ENCODE peak calls at places on chromosomes 13 and 19, in six cellular contexts. One of them, this sample, is unnamed. For H3K36me3 and H3K27me3, the result is how much of the 10 kb centered on the place peaks cover.

GRCh38 chr13:73943137-73943964 is 190.9 kb downstream of the KLF12 start:
- DNase-seq in CD4-positive, CD25-positive, alpha-beta regulatory T cell: peak
- DNase-seq in WERI-Rb-1: no peak
- DNase-seq in brain microvascular endothelial cell: no peak
- DNase-seq in MM.1S: no peak
- DNase-seq in sigmoid colon: no peak
- DNase-seq in this sample: no peak

GRCh38 chr13:62512194-62513141 is 1096.8 kb upstream of the PCDH20 start:
- DNase-seq in sigmoid colon: no peak
- DNase-seq in CD4-positive, CD25-positive, alpha-beta regulatory T cell: peak
- DNase-seq in WERI-Rb-1: peak
- DNase-seq in brain microvascular endothelial cell: peak
- DNase-seq in MM.1S: peak
- DNase-seq in this sample: peak

GRCh38 chr13:84118845-84119409 is 236.7 kb upstream of the SLITRK1 start:
- DNase-seq in WERI-Rb-1: no peak
- DNase-seq in sigmoid colon: no peak
- DNase-seq in brain microvascular endothelial cell: no peak
- DNase-seq in CD4-positive, CD25-positive, alpha-beta regulatory T cell: no peak
- DNase-seq in MM.1S: no peak
- DNase-seq in this sample: no peak

GRCh38 chr13:87972568-87972967 is 301.4 kb downstream of the SLITRK5 start:
- DNase-seq in WERI-Rb-1: no peak
- DNase-seq in MM.1S: no peak
- DNase-seq in sigmoid colon: no peak
- DNase-seq in brain microvascular endothelial cell: no peak
- DNase-seq in CD4-positive, CD25-positive, alpha-beta regulatory T cell: no peak
- DNase-seq in this sample: no peak

GRCh38 chr19:19558636-19559035 is 20.6 kb downstream of the CILP2 start:
- DNase-seq in sigmoid colon: no peak
- DNase-seq in brain microvascular endothelial cell: no peak
- DNase-seq in WERI-Rb-1: no peak
- DNase-seq in MM.1S: no peak
- DNase-seq in CD4-positive, CD25-positive, alpha-beta regulatory T cell: no peak
- DNase-seq in this sample: no peak

GRCh38 chr13:78875792-78876580 is 217.0 kb upstream of the OBI1 start:
- DNase-seq in CD4-positive, CD25-positive, alpha-beta regulatory T cell: peak
- DNase-seq in sigmoid colon: no peak
- DNase-seq in brain microvascular endothelial cell: no peak
- DNase-seq in WERI-Rb-1: no peak
- DNase-seq in MM.1S: no peak
- DNase-seq in this sample: peak

GRCh38 chr13:30371649-30372265 is 50.5 kb upstream of the UBE2L5 start:
- DNase-seq in MM.1S: peak
- DNase-seq in brain microvascular endothelial cell: peak
- DNase-seq in CD4-positive, CD25-positive, alpha-beta regulatory T cell: peak
- DNase-seq in WERI-Rb-1: no peak
- DNase-seq in sigmoid colon: no peak
- DNase-seq in this sample: no peak

GRCh38 chr19:1592755-1593628 is at the start of gene MBD3:
- DNase-seq in CD4-positive, CD25-positive, alpha-beta regulatory T cell: peak
- DNase-seq in sigmoid colon: peak
- DNase-seq in MM.1S: peak
- DNase-seq in brain microvascular endothelial cell: peak
- DNase-seq in WERI-Rb-1: peak
- DNase-seq in this sample: peak

GRCh38 chr19:46629546-46630025 is 4.7 kb upstream of the PTGIR start:
- DNase-seq in CD4-positive, CD25-positive, alpha-beta regulatory T cell: no peak
- DNase-seq in WERI-Rb-1: peak
- DNase-seq in MM.1S: no peak
- DNase-seq in sigmoid colon: no peak
- DNase-seq in brain microvascular endothelial cell: no peak
- DNase-seq in this sample: no peak

GRCh38 chr13:39811051-39811450 is 155.6 kb downstream of the COG6 start:
- DNase-seq in sigmoid colon: no peak
- DNase-seq in MM.1S: no peak
- DNase-seq in brain microvascular endothelial cell: no peak
- DNase-seq in WERI-Rb-1: no peak
- DNase-seq in CD4-positive, CD25-positive, alpha-beta regulatory T cell: no peak
- DNase-seq in this sample: no peak

GRCh38 chr13:38685974-38686571 is 804 bp upstream of the FREM2 start:
- DNase-seq in sigmoid colon: no peak
- DNase-seq in WERI-Rb-1: peak
- DNase-seq in brain microvascular endothelial cell: no peak
- DNase-seq in CD4-positive, CD25-positive, alpha-beta regulatory T cell: no peak
- DNase-seq in MM.1S: peak
- DNase-seq in this sample: peak

GRCh38 chr19:46890423-46891170 is 29.8 kb downstream of the ARHGAP35 start:
- DNase-seq in CD4-positive, CD25-positive, alpha-beta regulatory T cell: no peak
- DNase-seq in MM.1S: no peak
- DNase-seq in WERI-Rb-1: no peak
- DNase-seq in sigmoid colon: no peak
- DNase-seq in brain microvascular endothelial cell: peak
- DNase-seq in this sample: no peak

GRCh38 chr13:105655046-105655445 is 880.4 kb downstream of the EFNB2 start:
- DNase-seq in MM.1S: no peak
- DNase-seq in CD4-positive, CD25-positive, alpha-beta regulatory T cell: no peak
- DNase-seq in WERI-Rb-1: no peak
- DNase-seq in brain microvascular endothelial cell: peak
- DNase-seq in sigmoid colon: no peak
- DNase-seq in this sample: no peak

GRCh38 chr13:59635591-59635990 is 528.1 kb downstream of the DIAPH3 start:
- DNase-seq in WERI-Rb-1: no peak
- DNase-seq in CD4-positive, CD25-positive, alpha-beta regulatory T cell: no peak
- DNase-seq in sigmoid colon: no peak
- DNase-seq in MM.1S: no peak
- DNase-seq in brain microvascular endothelial cell: no peak
- DNase-seq in this sample: no peak

GRCh38 chr19:56138069-56138468 is 3.0 kb upstream of the ZNF444 start:
- DNase-seq in brain microvascular endothelial cell: no peak
- DNase-seq in WERI-Rb-1: no peak
- DNase-seq in sigmoid colon: no peak
- DNase-seq in CD4-positive, CD25-positive, alpha-beta regulatory T cell: no peak
- DNase-seq in MM.1S: no peak
- DNase-seq in this sample: no peak

GRCh38 chr19:12163841-12164240 is 945 bp downstream of the ZNF136 start:
- DNase-seq in sigmoid colon: no peak
- DNase-seq in MM.1S: no peak
- DNase-seq in WERI-Rb-1: no peak
- DNase-seq in brain microvascular endothelial cell: no peak
- DNase-seq in CD4-positive, CD25-positive, alpha-beta regulatory T cell: no peak
- DNase-seq in this sample: peak

GRCh38 chr19:661427-662196 is 1.4 kb downstream of the RNF126 start:
- DNase-seq in WERI-Rb-1: no peak
- DNase-seq in sigmoid colon: peak
- DNase-seq in MM.1S: peak
- DNase-seq in CD4-positive, CD25-positive, alpha-beta regulatory T cell: peak
- DNase-seq in brain microvascular endothelial cell: no peak
- DNase-seq in this sample: no peak

GRCh38 chr13:93559718-93560117 is 333.1 kb downstream of the GPC6 start:
- DNase-seq in MM.1S: no peak
- DNase-seq in sigmoid colon: no peak
- DNase-seq in brain microvascular endothelial cell: peak
- DNase-seq in CD4-positive, CD25-positive, alpha-beta regulatory T cell: no peak
- DNase-seq in WERI-Rb-1: no peak
- DNase-seq in this sample: no peak

GRCh38 chr19:8441725-8442544 is 2.8 kb upstream of the HNRNPM start:
- DNase-seq in MM.1S: no peak
- DNase-seq in WERI-Rb-1: no peak
- DNase-seq in CD4-positive, CD25-positive, alpha-beta regulatory T cell: no peak
- DNase-seq in sigmoid colon: no peak
- DNase-seq in brain microvascular endothelial cell: no peak
- DNase-seq in this sample: peak

GRCh38 chr13:109919715-109920375 is 133.5 kb upstream of the IRS2 start:
- DNase-seq in brain microvascular endothelial cell: peak
- DNase-seq in WERI-Rb-1: no peak
- DNase-seq in MM.1S: no peak
- DNase-seq in CD4-positive, CD25-positive, alpha-beta regulatory T cell: no peak
- DNase-seq in sigmoid colon: no peak
- DNase-seq in this sample: no peak

GRCh38 chr19:4443966-4444764 is 13.4 kb downstream of the UBXN6 start:
- DNase-seq in MM.1S: no peak
- DNase-seq in brain microvascular endothelial cell: no peak
- DNase-seq in sigmoid colon: no peak
- DNase-seq in CD4-positive, CD25-positive, alpha-beta regulatory T cell: no peak
- DNase-seq in WERI-Rb-1: no peak
- DNase-seq in this sample: peak

GRCh38 chr19:7857727-7858701 is 16.2 kb downstream of the PRR36 start:
- DNase-seq in brain microvascular endothelial cell: no peak
- DNase-seq in CD4-positive, CD25-positive, alpha-beta regulatory T cell: peak
- DNase-seq in sigmoid colon: no peak
- DNase-seq in WERI-Rb-1: peak
- DNase-seq in MM.1S: no peak
- DNase-seq in this sample: peak

GRCh38 chr13:20714161-20714560 is 10.7 kb downstream of the IL17D start:
- DNase-seq in sigmoid colon: no peak
- DNase-seq in CD4-positive, CD25-positive, alpha-beta regulatory T cell: no peak
- DNase-seq in MM.1S: no peak
- DNase-seq in brain microvascular endothelial cell: no peak
- DNase-seq in WERI-Rb-1: no peak
- DNase-seq in this sample: no peak

GRCh38 chr13:27194895-27195764 is 23.5 kb upstream of the USP12 start:
- DNase-seq in WERI-Rb-1: no peak
- DNase-seq in sigmoid colon: no peak
- DNase-seq in CD4-positive, CD25-positive, alpha-beta regulatory T cell: peak
- DNase-seq in brain microvascular endothelial cell: peak
- DNase-seq in MM.1S: no peak
- DNase-seq in this sample: no peak

GRCh38 chr19:45887311-45887710 is 1.4 kb upstream of the IRF2BP1 start:
- DNase-seq in sigmoid colon: no peak
- DNase-seq in WERI-Rb-1: no peak
- DNase-seq in CD4-positive, CD25-positive, alpha-beta regulatory T cell: no peak
- DNase-seq in MM.1S: no peak
- DNase-seq in brain microvascular endothelial cell: no peak
- DNase-seq in this sample: no peak

GRCh38 chr13:25324100-25324499 is 22.7 kb downstream of the NUP58 start:
- DNase-seq in sigmoid colon: no peak
- DNase-seq in WERI-Rb-1: no peak
- DNase-seq in MM.1S: no peak
- DNase-seq in brain microvascular endothelial cell: peak
- DNase-seq in CD4-positive, CD25-positive, alpha-beta regulatory T cell: no peak
- DNase-seq in this sample: no peak

GRCh38 chr19:4664642-4665041 is 5.5 kb downstream of the MYDGF start:
- DNase-seq in CD4-positive, CD25-positive, alpha-beta regulatory T cell: no peak
- DNase-seq in sigmoid colon: no peak
- DNase-seq in WERI-Rb-1: no peak
- DNase-seq in MM.1S: no peak
- DNase-seq in brain microvascular endothelial cell: no peak
- DNase-seq in this sample: no peak

GRCh38 chr13:43153436-43154082 is 130.2 kb downstream of the DNAJC15 start:
- DNase-seq in CD4-positive, CD25-positive, alpha-beta regulatory T cell: no peak
- DNase-seq in WERI-Rb-1: no peak
- DNase-seq in brain microvascular endothelial cell: peak
- DNase-seq in MM.1S: no peak
- DNase-seq in sigmoid colon: no peak
- DNase-seq in this sample: no peak

GRCh38 chr13:25783076-25783475 is 268.7 kb downstream of the SHISA2 start:
- DNase-seq in sigmoid colon: no peak
- DNase-seq in MM.1S: no peak
- DNase-seq in WERI-Rb-1: no peak
- DNase-seq in CD4-positive, CD25-positive, alpha-beta regulatory T cell: no peak
- DNase-seq in brain microvascular endothelial cell: no peak
- DNase-seq in this sample: no peak

GRCh38 chr13:58882556-58882955 is 1251.0 kb downstream of the PCDH17 start:
- DNase-seq in MM.1S: no peak
- DNase-seq in CD4-positive, CD25-positive, alpha-beta regulatory T cell: no peak
- DNase-seq in brain microvascular endothelial cell: no peak
- DNase-seq in sigmoid colon: no peak
- DNase-seq in WERI-Rb-1: no peak
- DNase-seq in this sample: no peak

GRCh38 chr13:88051746-88052482 is 380.7 kb downstream of the SLITRK5 start:
- DNase-seq in CD4-positive, CD25-positive, alpha-beta regulatory T cell: no peak
- DNase-seq in WERI-Rb-1: no peak
- DNase-seq in sigmoid colon: peak
- DNase-seq in brain microvascular endothelial cell: no peak
- DNase-seq in MM.1S: no peak
- DNase-seq in this sample: no peak

DNA sequence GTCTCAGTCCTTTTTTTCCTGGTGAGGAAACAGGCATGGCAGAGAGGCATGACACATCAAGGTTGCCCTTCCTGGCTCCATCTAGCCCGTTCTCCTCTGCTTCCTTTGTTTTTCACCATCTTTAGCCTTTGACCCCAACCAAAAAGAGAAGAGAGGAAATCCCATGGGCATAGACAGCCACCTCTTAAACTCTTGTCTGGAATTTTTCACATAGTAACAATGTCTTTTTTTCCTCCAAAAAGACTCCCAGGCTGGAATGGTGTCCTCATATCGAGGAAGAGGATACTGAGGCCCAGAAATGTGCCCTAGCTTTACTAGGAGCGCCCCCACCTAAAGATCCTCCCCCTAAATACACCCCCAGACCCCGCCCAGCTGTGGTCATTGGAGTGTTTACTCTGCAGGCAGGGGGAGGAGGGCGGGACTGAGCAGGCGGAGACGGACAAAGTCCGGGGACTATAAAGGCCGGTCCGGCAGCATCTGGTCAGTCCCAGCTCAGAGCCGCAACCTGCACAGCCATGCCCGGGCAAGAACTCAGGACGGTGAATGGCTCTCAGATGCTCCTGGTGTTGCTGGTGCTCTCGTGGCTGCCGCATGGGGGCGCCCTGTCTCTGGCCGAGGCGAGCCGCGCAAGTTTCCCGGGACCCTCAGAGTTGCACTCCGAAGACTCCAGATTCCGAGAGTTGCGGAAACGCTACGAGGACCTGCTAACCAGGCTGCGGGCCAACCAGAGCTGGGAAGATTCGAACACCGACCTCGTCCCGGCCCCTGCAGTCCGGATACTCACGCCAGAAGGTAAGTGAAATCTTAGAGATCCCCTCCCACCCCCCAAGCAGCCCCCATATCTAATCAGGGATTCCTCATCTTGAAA is at the start of gene GDF15:
- DNase-seq in sigmoid colon: peak
- DNase-seq in WERI-Rb-1: peak
- DNase-seq in MM.1S: no peak
- DNase-seq in CD4-positive, CD25-positive, alpha-beta regulatory T cell: peak
- DNase-seq in brain microvascular endothelial cell: peak
- DNase-seq in this sample: peak
- H3K4me3 ChIP-seq in sigmoid colon: peak
- H3K4me3 ChIP-seq in WERI-Rb-1: no peak
- H3K4me3 ChIP-seq in MM.1S: no peak
- H3K4me3 ChIP-seq in CD4-positive, CD25-positive, alpha-beta regulatory T cell: no peak
- H3K4me3 ChIP-seq in brain microvascular endothelial cell: peak
- H3K4me3 ChIP-seq in this sample: peak

GRCh38 chr13:41465965-41466364 is 8.6 kb downstream of the RGCC start:
- DNase-seq in CD4-positive, CD25-positive, alpha-beta regulatory T cell: no peak
- DNase-seq in WERI-Rb-1: no peak
- DNase-seq in MM.1S: no peak
- DNase-seq in sigmoid colon: no peak
- DNase-seq in brain microvascular endothelial cell: no peak
- DNase-seq in this sample: no peak
- H3K36me3 ChIP-seq in CD4-positive, CD25-positive, alpha-beta regulatory T cell: half or more
- H3K36me3 ChIP-seq in WERI-Rb-1: under half
- H3K36me3 ChIP-seq in MM.1S: under half
- H3K36me3 ChIP-seq in sigmoid colon: under half
- H3K36me3 ChIP-seq in brain microvascular endothelial cell: under half
- H3K36me3 ChIP-seq in this sample: under half

GRCh38 chr19:49423985-49424303 is 703 bp upstream of the PTH2 start:
- DNase-seq in CD4-positive, CD25-positive, alpha-beta regulatory T cell: peak
- DNase-seq in MM.1S: no peak
- DNase-seq in WERI-Rb-1: no peak
- DNase-seq in brain microvascular endothelial cell: no peak
- DNase-seq in sigmoid colon: no peak
- DNase-seq in this sample: no peak
- H3K27me3 ChIP-seq in CD4-positive, CD25-positive, alpha-beta regulatory T cell: half or more
- H3K27me3 ChIP-seq in MM.1S: half or more
- H3K27me3 ChIP-seq in WERI-Rb-1: under half
- H3K27me3 ChIP-seq in brain microvascular endothelial cell: half or more
- H3K27me3 ChIP-seq in sigmoid colon: half or more
- H3K27me3 ChIP-seq in this sample: half or more

GRCh38 chr13:112760440-112760839 is 70.6 kb downstream of the ATP11A start:
- DNase-seq in WERI-Rb-1: no peak
- DNase-seq in CD4-positive, CD25-positive, alpha-beta regulatory T cell: no peak
- DNase-seq in sigmoid colon: no peak
- DNase-seq in MM.1S: no peak
- DNase-seq in brain microvascular endothelial cell: no peak
- DNase-seq in this sample: no peak
- H3K4me3 ChIP-seq in WERI-Rb-1: no peak
- H3K4me3 ChIP-seq in CD4-positive, CD25-positive, alpha-beta regulatory T cell: no peak
- H3K4me3 ChIP-seq in sigmoid colon: no peak
- H3K4me3 ChIP-seq in MM.1S: no peak
- H3K4me3 ChIP-seq in brain microvascular endothelial cell: no peak
- H3K4me3 ChIP-seq in this sample: no peak

This sample was measured in H7.